ENCODE peak calls at places on chromosomes 13 and 19, in four cellular contexts. B, H, F and J are unnamed samples.

GRCh38 chr13:100543872-100544602 is 44.6 kb downstream of the GGACT start:
- DNase-seq in F (no peak), H (no peak), B (peak), J (no peak)

GRCh38 chr13:100987993-100988392 is 313.4 kb upstream of the TMTC4 start:
- DNase-seq in H (peak), F (no peak), B (peak), J (no peak)

GRCh38 chr13:27393101-27393500 is 31.3 kb upstream of the GTF3A start:
- DNase-seq in H (no peak), B (no peak), F (no peak), J (no peak)

GRCh38 chr13:86684402-86684801 is 885.2 kb upstream of the SLITRK6 start:
- DNase-seq in F (no peak), B (no peak), H (no peak), J (no peak)

GRCh38 chr19:48868196-48868886 is at the start of gene PLEKHA4:
- DNase-seq in B (peak), F (no peak), H (peak), J (no peak)

GRCh38 chr13:19181621-19182485 is at the start of gene TUBA3C:
- DNase-seq in H (no peak), F (no peak), B (no peak), J (no peak)

GRCh38 chr13:32663660-32664059 is 77.4 kb downstream of the PDS5B start:
- DNase-seq in F (no peak), B (no peak), H (no peak), J (no peak)

GRCh38 chr19:32606289-32606688 is 25.3 kb downstream of the PDCD5 start:
- DNase-seq in B (no peak), F (no peak), H (no peak), J (no peak)

GRCh38 chr19:49339364-49340068 is 4.3 kb downstream of the CD37 start:
- DNase-seq in F (no peak), H (peak), B (peak), J (no peak)